ENCODE peak calls at places on chromosomes 6 and 20, in seven cellular contexts. One of them, this sample, is unnamed.
A peak's percentile ranks its signal among the peaks of the same experiment; 100 is the strongest.

GRCh38 chr6:165001502-165002157 is 307.8 kb downstream of the C6orf118 start:
- DNase-seq in amniotic stem cell: no peak
- DNase-seq in HFFc6: no peak
- DNase-seq in heart left ventricle: no peak
- DNase-seq in GM12865: no peak
- DNase-seq in activated CD4-positive, alpha-beta T cell treated with anti-CD3 and anti-CD28 coated beads, Interleukin-2, amount 10 ng/mL, durations not matched to agents 7 days and 5 days: no peak
- DNase-seq in colonic mucosa: no peak
- DNase-seq in this sample: no peak

GRCh38 chr20:6562111-6562510 is 205.4 kb upstream of the BMP2 start:
- DNase-seq in amniotic stem cell: no peak
- DNase-seq in HFFc6: no peak
- DNase-seq in heart left ventricle: no peak
- DNase-seq in GM12865: no peak
- DNase-seq in activated CD4-positive, alpha-beta T cell treated with anti-CD3 and anti-CD28 coated beads, Interleukin-2, amount 10 ng/mL, durations not matched to agents 7 days and 5 days: no peak
- DNase-seq in colonic mucosa: no peak
- DNase-seq in this sample: peak; percentile 77

GRCh38 chr6:47434372-47435253 is 43.0 kb upstream of the CD2AP start:
- DNase-seq in amniotic stem cell: no peak
- DNase-seq in HFFc6: no peak
- DNase-seq in heart left ventricle: no peak
- DNase-seq in GM12865: no peak
- DNase-seq in activated CD4-positive, alpha-beta T cell treated with anti-CD3 and anti-CD28 coated beads, Interleukin-2, amount 10 ng/mL, durations not matched to agents 7 days and 5 days: no peak
- DNase-seq in colonic mucosa: no peak
- DNase-seq in this sample: no peak

GRCh38 chr20:57946559-57947315 is 236.9 kb upstream of the PMEPA1 start:
- DNase-seq in amniotic stem cell: no peak
- DNase-seq in HFFc6: no peak
- DNase-seq in heart left ventricle: no peak
- DNase-seq in GM12865: no peak
- DNase-seq in activated CD4-positive, alpha-beta T cell treated with anti-CD3 and anti-CD28 coated beads, Interleukin-2, amount 10 ng/mL, durations not matched to agents 7 days and 5 days: no peak
- DNase-seq in colonic mucosa: no peak
- DNase-seq in this sample: no peak

GRCh38 chr6:165805067-165805525 is 142.1 kb upstream of the PDE10A start:
- DNase-seq in amniotic stem cell: no peak
- DNase-seq in HFFc6: no peak
- DNase-seq in heart left ventricle: no peak
- DNase-seq in GM12865: no peak
- DNase-seq in activated CD4-positive, alpha-beta T cell treated with anti-CD3 and anti-CD28 coated beads, Interleukin-2, amount 10 ng/mL, durations not matched to agents 7 days and 5 days: no peak
- DNase-seq in colonic mucosa: no peak
- DNase-seq in this sample: no peak

GRCh38 chr20:58627212-58628072 is 23.6 kb upstream of the STX16 start:
- DNase-seq in amniotic stem cell: no peak
- DNase-seq in HFFc6: no peak
- DNase-seq in heart left ventricle: no peak
- DNase-seq in GM12865: peak; percentile 41
- DNase-seq in activated CD4-positive, alpha-beta T cell treated with anti-CD3 and anti-CD28 coated beads, Interleukin-2, amount 10 ng/mL, durations not matched to agents 7 days and 5 days: no peak
- DNase-seq in colonic mucosa: no peak
- DNase-seq in this sample: no peak

GRCh38 chr20:47686545-47686944 is 98.7 kb downstream of the SULF2 start:
- DNase-seq in amniotic stem cell: no peak
- DNase-seq in HFFc6: no peak
- DNase-seq in heart left ventricle: no peak
- DNase-seq in GM12865: no peak
- DNase-seq in activated CD4-positive, alpha-beta T cell treated with anti-CD3 and anti-CD28 coated beads, Interleukin-2, amount 10 ng/mL, durations not matched to agents 7 days and 5 days: no peak
- DNase-seq in colonic mucosa: no peak
- DNase-seq in this sample: no peak

GRCh38 chr6:10555625-10556309 is 34.6 kb downstream of the GCNT2 start:
- DNase-seq in amniotic stem cell: no peak
- DNase-seq in HFFc6: no peak
- DNase-seq in heart left ventricle: peak; percentile 80
- DNase-seq in GM12865: no peak
- DNase-seq in activated CD4-positive, alpha-beta T cell treated with anti-CD3 and anti-CD28 coated beads, Interleukin-2, amount 10 ng/mL, durations not matched to agents 7 days and 5 days: no peak
- DNase-seq in colonic mucosa: peak; percentile 55
- DNase-seq in this sample: peak; percentile 37

GRCh38 chr6:11244387-11245126 is 12.1 kb upstream of the NEDD9 start:
- DNase-seq in amniotic stem cell: no peak
- DNase-seq in HFFc6: no peak
- DNase-seq in heart left ventricle: no peak
- DNase-seq in GM12865: no peak
- DNase-seq in activated CD4-positive, alpha-beta T cell treated with anti-CD3 and anti-CD28 coated beads, Interleukin-2, amount 10 ng/mL, durations not matched to agents 7 days and 5 days: no peak
- DNase-seq in colonic mucosa: no peak
- DNase-seq in this sample: no peak

GRCh38 chr6:331622-332521 is 39.6 kb downstream of the DUSP22 start:
- DNase-seq in amniotic stem cell: no peak
- DNase-seq in HFFc6: no peak
- DNase-seq in heart left ventricle: no peak
- DNase-seq in GM12865: peak; percentile 91
- DNase-seq in activated CD4-positive, alpha-beta T cell treated with anti-CD3 and anti-CD28 coated beads, Interleukin-2, amount 10 ng/mL, durations not matched to agents 7 days and 5 days: no peak
- DNase-seq in colonic mucosa: no peak
- DNase-seq in this sample: no peak

GRCh38 chr6:6915813-6916547 is 191.8 kb upstream of the RREB1 start:
- DNase-seq in amniotic stem cell: no peak
- DNase-seq in HFFc6: peak; percentile 20
- DNase-seq in heart left ventricle: no peak
- DNase-seq in GM12865: no peak
- DNase-seq in activated CD4-positive, alpha-beta T cell treated with anti-CD3 and anti-CD28 coated beads, Interleukin-2, amount 10 ng/mL, durations not matched to agents 7 days and 5 days: no peak
- DNase-seq in colonic mucosa: peak; percentile 58
- DNase-seq in this sample: no peak

GRCh38 chr20:21389368-21389767 is 8.0 kb downstream of the NKX2-4 start:
- DNase-seq in amniotic stem cell: no peak
- DNase-seq in HFFc6: no peak
- DNase-seq in heart left ventricle: no peak
- DNase-seq in GM12865: no peak
- DNase-seq in activated CD4-positive, alpha-beta T cell treated with anti-CD3 and anti-CD28 coated beads, Interleukin-2, amount 10 ng/mL, durations not matched to agents 7 days and 5 days: no peak
- DNase-seq in colonic mucosa: no peak
- DNase-seq in this sample: no peak

GRCh38 chr6:124783344-124783743 is 178.9 kb upstream of the RNF217 start:
- DNase-seq in amniotic stem cell: no peak
- DNase-seq in HFFc6: no peak
- DNase-seq in heart left ventricle: no peak
- DNase-seq in GM12865: no peak
- DNase-seq in activated CD4-positive, alpha-beta T cell treated with anti-CD3 and anti-CD28 coated beads, Interleukin-2, amount 10 ng/mL, durations not matched to agents 7 days and 5 days: no peak
- DNase-seq in colonic mucosa: no peak
- DNase-seq in this sample: no peak

GRCh38 chr20:17571967-17572638 is 2.2 kb downstream of the DSTN start:
- DNase-seq in amniotic stem cell: no peak
- DNase-seq in HFFc6: no peak
- DNase-seq in heart left ventricle: no peak
- DNase-seq in GM12865: no peak
- DNase-seq in activated CD4-positive, alpha-beta T cell treated with anti-CD3 and anti-CD28 coated beads, Interleukin-2, amount 10 ng/mL, durations not matched to agents 7 days and 5 days: no peak
- DNase-seq in colonic mucosa: peak; percentile 47
- DNase-seq in this sample: peak; percentile 29

GRCh38 chr6:157267109-157267611 is 56.2 kb downstream of the TMEM242 start:
- DNase-seq in amniotic stem cell: no peak
- DNase-seq in HFFc6: no peak
- DNase-seq in heart left ventricle: no peak
- DNase-seq in GM12865: no peak
- DNase-seq in activated CD4-positive, alpha-beta T cell treated with anti-CD3 and anti-CD28 coated beads, Interleukin-2, amount 10 ng/mL, durations not matched to agents 7 days and 5 days: no peak
- DNase-seq in colonic mucosa: no peak
- DNase-seq in this sample: no peak

GRCh38 chr6:125570546-125570945 is 178.9 kb upstream of the HEY2 start:
- DNase-seq in amniotic stem cell: no peak
- DNase-seq in HFFc6: no peak
- DNase-seq in heart left ventricle: no peak
- DNase-seq in GM12865: no peak
- DNase-seq in activated CD4-positive, alpha-beta T cell treated with anti-CD3 and anti-CD28 coated beads, Interleukin-2, amount 10 ng/mL, durations not matched to agents 7 days and 5 days: no peak
- DNase-seq in colonic mucosa: no peak
- DNase-seq in this sample: no peak

GRCh38 chr6:106972500-106972899 is 2.0 kb downstream of the CD24 start:
- DNase-seq in amniotic stem cell: no peak
- DNase-seq in HFFc6: no peak
- DNase-seq in heart left ventricle: no peak
- DNase-seq in GM12865: no peak
- DNase-seq in activated CD4-positive, alpha-beta T cell treated with anti-CD3 and anti-CD28 coated beads, Interleukin-2, amount 10 ng/mL, durations not matched to agents 7 days and 5 days: no peak
- DNase-seq in colonic mucosa: peak; percentile 41
- DNase-seq in this sample: peak; percentile 12

GRCh38 chr6:129084406-129084805 is 201.5 kb downstream of the LAMA2 start:
- DNase-seq in amniotic stem cell: no peak
- DNase-seq in HFFc6: no peak
- DNase-seq in heart left ventricle: no peak
- DNase-seq in GM12865: no peak
- DNase-seq in activated CD4-positive, alpha-beta T cell treated with anti-CD3 and anti-CD28 coated beads, Interleukin-2, amount 10 ng/mL, durations not matched to agents 7 days and 5 days: no peak
- DNase-seq in colonic mucosa: no peak
- DNase-seq in this sample: no peak

GRCh38 chr20:35963878-35964277 is 4.5 kb upstream of the CNBD2 start:
- DNase-seq in amniotic stem cell: no peak
- DNase-seq in HFFc6: no peak
- DNase-seq in heart left ventricle: no peak
- DNase-seq in GM12865: no peak
- DNase-seq in activated CD4-positive, alpha-beta T cell treated with anti-CD3 and anti-CD28 coated beads, Interleukin-2, amount 10 ng/mL, durations not matched to agents 7 days and 5 days: no peak
- DNase-seq in colonic mucosa: peak; percentile 39
- DNase-seq in this sample: no peak

GRCh38 chr6:10759312-10759839 is 11.8 kb downstream of the TMEM14B start:
- DNase-seq in amniotic stem cell: peak; percentile 77
- DNase-seq in HFFc6: peak; percentile 89
- DNase-seq in heart left ventricle: no peak
- DNase-seq in GM12865: peak; percentile 49
- DNase-seq in activated CD4-positive, alpha-beta T cell treated with anti-CD3 and anti-CD28 coated beads, Interleukin-2, amount 10 ng/mL, durations not matched to agents 7 days and 5 days: no peak
- DNase-seq in colonic mucosa: no peak
- DNase-seq in this sample: peak; percentile 95

GRCh38 chr20:32359633-32360332 is 1.7 kb downstream of the ASXL1 start:
- DNase-seq in amniotic stem cell: no peak
- DNase-seq in HFFc6: peak; percentile 46
- DNase-seq in heart left ventricle: no peak
- DNase-seq in GM12865: peak; percentile 40
- DNase-seq in activated CD4-positive, alpha-beta T cell treated with anti-CD3 and anti-CD28 coated beads, Interleukin-2, amount 10 ng/mL, durations not matched to agents 7 days and 5 days: peak; percentile 16
- DNase-seq in colonic mucosa: peak; percentile 42
- DNase-seq in this sample: no peak

This sample was measured in kidney glomerular epithelial cell.